ENCODE peak calls at places on chromosomes 3 and 15, in six cellular contexts. M, D, N, Q, Z and J are unnamed samples.

GRCh38 chr15:101188517-101189340 is 63.1 kb downstream of the CHSY1 start:
- DNase-seq in Z (no peak), N (peak), Q (no peak), D (peak), M (no peak), J (no peak)

GRCh38 chr3:44235604-44236484 is 5.8 kb upstream of the TOPAZ1 start:
- DNase-seq in D (peak), Z (peak), N (peak), M (peak), Q (peak), J (peak)

GRCh38 chr3:127684871-127685707 is 12.3 kb downstream of the ABTB1 start:
- DNase-seq in M (no peak), Q (no peak), D (no peak), Z (no peak), N (no peak), J (no peak)

GRCh38 chr3:149382518-149382917 is 5.1 kb upstream of the TM4SF1 start:
- DNase-seq in D (no peak), Z (no peak), M (no peak), N (no peak), Q (no peak), J (no peak)

GRCh38 chr3:38404286-38404685 is 49.4 kb upstream of the ACVR2B start:
- DNase-seq in Z (no peak), N (no peak), Q (no peak), D (no peak), M (no peak), J (no peak)

GRCh38 chr3:129119365-129120100 is 2.1 kb downstream of the RAB43 start:
- DNase-seq in Q (peak), N (no peak), Z (no peak), M (no peak), D (no peak), J (no peak)

GRCh38 chr3:168847293-168847883 is 751.7 kb upstream of the GOLIM4 start:
- DNase-seq in N (peak), Z (no peak), D (no peak), Q (no peak), M (no peak), J (no peak)

GRCh38 chr3:66931699-66932098 is 66.4 kb upstream of the KBTBD8 start:
- DNase-seq in M (no peak), D (no peak), Q (no peak), N (no peak), Z (no peak), J (no peak)

GRCh38 chr3:32419766-32420137 is 28.1 kb downstream of the CMTM7 start:
- DNase-seq in Q (no peak), Z (no peak), N (no peak), D (no peak), M (no peak), J (no peak)

GRCh38 chr15:49901867-49902775 is 216.9 kb downstream of the ATP8B4 start:
- DNase-seq in N (no peak), Q (no peak), M (no peak), D (no peak), Z (no peak), J (no peak)
- TF ChIP-seq POLR2A in N (no peak), Q (no peak), M (no peak), D (no peak), Z (no peak), J (no peak)

GRCh38 chr3:56347219-56347871 is 120.9 kb downstream of the ERC2 start:
- DNase-seq in Z (peak), N (no peak), Q (no peak), D (no peak), M (peak), J (no peak)
- TF ChIP-seq TAF1 in Z (no peak), N (no peak), Q (no peak), D (no peak), M (no peak), J (no peak)

GRCh38 chr3:17840126-17840525 is 97.7 kb upstream of the TBC1D5 start:
- DNase-seq in M (no peak), Z (no peak), N (no peak), D (no peak), Q (no peak), J (no peak)

GRCh38 chr3:17845026-17845425 is 102.6 kb upstream of the TBC1D5 start:
- DNase-seq in Z (no peak), N (no peak), M (no peak), D (no peak), Q (no peak), J (no peak)

GRCh38 chr3:17836919-17837318 is 94.5 kb upstream of the TBC1D5 start:
- DNase-seq in Z (no peak), M (no peak), D (no peak), Q (no peak), N (no peak), J (no peak)

GRCh38 chr3:17840651-17841050 is 98.2 kb upstream of the TBC1D5 start:
- DNase-seq in M (no peak), Z (no peak), Q (no peak), D (no peak), N (no peak), J (no peak)

DNA sequence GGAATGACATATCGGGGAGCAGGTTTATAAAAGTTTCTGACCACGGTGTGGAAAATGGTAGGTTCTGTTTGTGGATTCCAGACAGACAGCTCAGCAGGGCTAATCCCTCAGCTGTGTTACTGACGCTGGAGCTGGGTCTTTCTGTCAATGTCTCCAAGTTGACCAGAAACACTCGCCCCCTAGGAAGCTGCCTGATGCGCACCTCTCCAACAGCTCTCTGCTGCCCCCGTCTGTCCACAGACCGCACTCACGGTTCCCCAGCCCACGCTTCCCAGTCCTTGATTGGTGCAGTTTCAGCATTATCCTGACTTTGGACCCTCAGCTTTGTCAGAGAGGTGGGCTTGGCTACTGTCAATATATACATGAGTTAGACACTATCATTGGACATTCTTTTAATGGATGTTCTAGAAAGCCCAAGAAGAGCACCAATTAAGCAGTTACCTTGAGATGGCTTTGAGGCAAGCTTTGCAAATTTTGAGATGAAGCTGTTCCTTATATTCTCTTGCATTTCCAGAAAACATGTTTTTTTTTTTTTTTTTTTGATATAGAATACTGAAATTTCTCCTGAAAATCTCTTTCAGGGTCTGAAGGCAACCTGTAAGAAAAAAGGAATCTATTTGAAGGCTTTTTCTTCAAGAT is 98.9 kb upstream of the TBC1D5 start:
- DNase-seq in Z (peak), Q (peak), M (peak), N (peak), D (peak), J (peak)
- TF ChIP-seq POLR2A in Z (no peak), Q (no peak), M (no peak), N (no peak), D (no peak), J (no peak)

GRCh38 chr3:72633101-72633500 is 215.1 kb downstream of the SHQ1 start:
- DNase-seq in Z (no peak), D (no peak), M (no peak), Q (no peak), N (no peak), J (no peak)
- TF ChIP-seq TAF1 in Z (no peak), D (no peak), M (no peak), Q (no peak), N (no peak), J (no peak)

GRCh38 chr3:166752214-166752613 is 627.9 kb downstream of the ZBBX start:
- DNase-seq in D (no peak), N (no peak), Q (no peak), Z (no peak), M (no peak), J (no peak)
- TF ChIP-seq POLR2A in D (no peak), N (no peak), Q (no peak), Z (no peak), M (no peak), J (no peak)

GRCh38 chr15:62153228-62153627 is 11.9 kb downstream of the C2CD4B start:
- DNase-seq in D (no peak), M (no peak), Z (no peak), Q (no peak), N (no peak), J (no peak)
- TF ChIP-seq TAF1 in D (no peak), M (no peak), Z (no peak), Q (no peak), N (no peak), J (no peak)

DNA sequence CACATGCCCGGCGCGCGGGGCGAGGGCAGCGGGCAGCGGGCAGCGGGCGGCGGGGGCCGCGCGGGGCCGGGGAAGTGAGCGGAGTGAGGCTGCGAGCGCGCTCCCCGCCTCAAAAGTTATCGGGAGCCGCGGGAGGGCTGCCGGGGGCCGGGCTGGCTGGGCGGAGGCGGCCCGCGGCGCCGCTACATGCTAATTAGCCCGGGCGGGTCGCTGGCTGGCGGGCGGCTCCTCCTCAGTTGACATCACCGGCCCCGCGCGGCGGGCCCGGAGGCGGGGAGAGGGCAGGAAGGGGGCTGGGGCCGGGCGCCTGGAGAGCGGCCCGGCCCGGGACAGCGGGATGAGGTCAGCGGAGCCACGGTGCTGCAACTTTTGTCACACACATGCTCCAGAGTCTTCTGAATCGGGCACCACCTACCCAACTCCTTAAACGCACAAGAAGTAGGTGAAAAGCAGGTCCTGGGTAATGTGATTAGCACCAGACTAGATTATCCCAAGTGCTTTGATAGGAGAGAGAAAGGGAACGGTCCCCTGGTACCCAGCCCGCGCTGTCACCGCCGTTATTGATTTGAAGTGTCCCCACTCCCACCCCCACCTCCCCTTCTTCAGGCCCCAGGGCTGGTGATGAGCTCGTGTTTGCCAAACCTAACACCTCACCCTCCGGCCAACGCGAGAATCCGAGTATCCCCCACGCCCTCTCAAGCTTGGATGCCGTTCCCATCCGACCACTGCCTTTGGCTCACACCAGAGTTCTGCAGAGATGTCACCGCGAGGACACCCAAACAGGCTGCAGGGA is at the start of gene HEG1:
- DNase-seq in M (peak), N (no peak), D (peak), Q (peak), Z (no peak), J (peak)
- TF ChIP-seq POLR2A in M (no peak), N (peak), D (no peak), Q (peak), Z (no peak), J (no peak)